ENCODE peak calls at places on chromosomes 1 and 21, in six cellular contexts. G is endodermal cell, U is AG09309, F is posterior vena cava, R is omental fat pad, L is SHP77. J is an unnamed sample.

GRCh38 chr1:20380616-20381035 is 90.0 kb downstream of the VWA5B1 start:
- DNase-seq in G (no peak), U (peak; percentile 73), F (peak; percentile 76), R (no peak), L (no peak), J (no peak)

GRCh38 chr1:115807723-115808122 is 33.2 kb downstream of the NHLH2 start:
- DNase-seq in G (peak; percentile 85), U (peak; percentile 46), F (no peak), R (no peak), L (peak; percentile 65), J (peak; percentile 61)

GRCh38 chr1:184890539-184890973 is 83.8 kb downstream of the NIBAN1 start:
- DNase-seq in G (no peak), U (no peak), F (no peak), R (no peak), L (no peak), J (no peak)

GRCh38 chr1:221631551-221631950 is 110.3 kb downstream of the DUSP10 start:
- DNase-seq in G (no peak), U (no peak), F (no peak), R (no peak), L (no peak), J (no peak)

GRCh38 chr1:221608835-221609320 is 133.0 kb downstream of the DUSP10 start:
- DNase-seq in G (no peak), U (no peak), F (no peak), R (no peak), L (no peak), J (no peak)

GRCh38 chr1:13699510-13699909 is 478 bp upstream of the PRDM2 start:
- DNase-seq in G (peak; percentile 51), U (no peak), F (no peak), R (no peak), L (no peak), J (no peak)

GRCh38 chr1:201505505-201505893 is 1.4 kb downstream of the CSRP1 start:
- DNase-seq in G (peak; percentile 72), U (no peak), F (no peak), R (no peak), L (peak; percentile 39), J (no peak)

GRCh38 chr1:197911857-197912696 is 5.1 kb upstream of the LHX9 start:
- DNase-seq in G (peak; percentile 78), U (no peak), F (no peak), R (no peak), L (no peak), J (no peak)

GRCh38 chr1:92980732-92981647 is 19.7 kb upstream of the DIPK1A start:
- DNase-seq in G (no peak), U (no peak), F (no peak), R (no peak), L (no peak), J (no peak)

GRCh38 chr1:98001764-98002163 is 80.9 kb upstream of the DPYD start:
- DNase-seq in G (no peak), U (no peak), F (no peak), R (no peak), L (no peak), J (no peak)

GRCh38 chr21:33817136-33817535 is 98.5 kb downstream of the ATP5PO start:
- DNase-seq in G (no peak), U (no peak), F (no peak), R (no peak), L (no peak), J (no peak)

GRCh38 chr1:180675586-180675985 is 43.8 kb downstream of the XPR1 start:
- DNase-seq in G (no peak), U (no peak), F (no peak), R (no peak), L (no peak), J (no peak)

GRCh38 chr21:46622226-46622625 is 13.2 kb upstream of the PRMT2 start:
- DNase-seq in G (no peak), U (no peak), F (no peak), R (no peak), L (no peak), J (no peak)

GRCh38 chr1:201147396-201148015 is 6.8 kb downstream of the TMEM9 start:
- DNase-seq in G (no peak), U (no peak), F (no peak), R (no peak), L (no peak), J (no peak)

GRCh38 chr21:36079010-36079649 is 9.3 kb downstream of the CBR1 start:
- DNase-seq in G (no peak), U (no peak), F (no peak), R (no peak), L (no peak), J (no peak)

GRCh38 chr1:224435318-224435763 is 744 bp upstream of the WDR26 start:
- DNase-seq in G (no peak), U (peak; percentile 60), F (no peak), R (no peak), L (no peak), J (no peak)

GRCh38 chr1:204507317-204508105 is 8.7 kb upstream of the MDM4 start:
- DNase-seq in G (peak; percentile 92), U (no peak), F (no peak), R (no peak), L (peak; percentile 73), J (peak; percentile 75)

GRCh38 chr21:45579383-45580180 is 37.3 kb upstream of the SLC19A1 start:
- DNase-seq in G (no peak), U (no peak), F (peak; percentile 72), R (peak; percentile 5), L (no peak), J (no peak)

GRCh38 chr21:29072873-29073221 is 601 bp downstream of the CCT8 start:
- DNase-seq in G (no peak), U (no peak), F (no peak), R (no peak), L (no peak), J (peak; percentile 17)

GRCh38 chr1:197320991-197321531 is 53.0 kb downstream of the CRB1 start:
- DNase-seq in G (no peak), U (peak; percentile 25), F (no peak), R (no peak), L (no peak), J (no peak)

GRCh38 chr21:20258542-20258941 is 739.7 kb upstream of the NCAM2 start:
- DNase-seq in G (no peak), U (no peak), F (no peak), R (no peak), L (no peak), J (no peak)

GRCh38 chr1:226098870-226099832 is 36.6 kb downstream of the H3-3A start:
- DNase-seq in G (no peak), U (no peak), F (no peak), R (no peak), L (no peak), J (no peak)

GRCh38 chr1:247924868-247925267 is at the start of gene OR2AJ1:
- DNase-seq in G (no peak), U (no peak), F (no peak), R (no peak), L (no peak), J (no peak)